ENCODE peak calls at places on chromosome 19, in five cellular contexts. One of them, this sample, is unnamed.

GRCh38 chr19:35369522-35369921 is 1.3 kb upstream of the GPR42 start:
- DNase-seq in foreskin fibroblast: no peak
- DNase-seq in dorsolateral prefrontal cortex: no peak
- DNase-seq in transverse colon: no peak
- DNase-seq in lower leg skin: no peak
- DNase-seq in this sample: no peak

GRCh38 chr19:57935731-57936130 is 529 bp upstream of the ZNF418 start:
- DNase-seq in foreskin fibroblast: no peak
- DNase-seq in dorsolateral prefrontal cortex: no peak
- DNase-seq in transverse colon: no peak
- DNase-seq in lower leg skin: no peak
- DNase-seq in this sample: no peak

GRCh38 chr19:17391371-17392151 is 2.4 kb downstream of the CCDC194 start:
- DNase-seq in foreskin fibroblast: no peak
- DNase-seq in dorsolateral prefrontal cortex: no peak
- DNase-seq in transverse colon: peak
- DNase-seq in lower leg skin: no peak
- DNase-seq in this sample: no peak

GRCh38 chr19:14147797-14148605 is 11.6 kb upstream of the ASF1B start:
- DNase-seq in foreskin fibroblast: peak
- DNase-seq in dorsolateral prefrontal cortex: peak
- DNase-seq in transverse colon: peak
- DNase-seq in lower leg skin: peak
- DNase-seq in this sample: peak

GRCh38 chr19:973726-974563 is 10.2 kb upstream of the WDR18 start:
- DNase-seq in foreskin fibroblast: no peak
- DNase-seq in dorsolateral prefrontal cortex: no peak
- DNase-seq in transverse colon: no peak
- DNase-seq in lower leg skin: no peak
- DNase-seq in this sample: no peak

GRCh38 chr19:15331419-15332310 is 674 bp downstream of the BRD4 start:
- DNase-seq in foreskin fibroblast: peak
- DNase-seq in dorsolateral prefrontal cortex: no peak
- DNase-seq in transverse colon: peak
- DNase-seq in lower leg skin: no peak
- DNase-seq in this sample: peak

GRCh38 chr19:13623686-13624405 is 117.6 kb upstream of the CACNA1A start:
- DNase-seq in foreskin fibroblast: no peak
- DNase-seq in dorsolateral prefrontal cortex: no peak
- DNase-seq in transverse colon: no peak
- DNase-seq in lower leg skin: no peak
- DNase-seq in this sample: no peak

GRCh38 chr19:21149877-21150276 is 8.0 kb downstream of the ZNF431 start:
- DNase-seq in foreskin fibroblast: no peak
- DNase-seq in dorsolateral prefrontal cortex: no peak
- DNase-seq in transverse colon: no peak
- DNase-seq in lower leg skin: no peak
- DNase-seq in this sample: no peak

GRCh38 chr19:16508546-16508945 is 12.4 kb downstream of the C19orf44 start:
- DNase-seq in foreskin fibroblast: no peak
- DNase-seq in dorsolateral prefrontal cortex: no peak
- DNase-seq in transverse colon: no peak
- DNase-seq in lower leg skin: no peak
- DNase-seq in this sample: no peak

GRCh38 chr19:15282311-15282705 is 50.0 kb downstream of the BRD4 start:
- DNase-seq in foreskin fibroblast: no peak
- DNase-seq in dorsolateral prefrontal cortex: no peak
- DNase-seq in transverse colon: no peak
- DNase-seq in lower leg skin: no peak
- DNase-seq in this sample: no peak

GRCh38 chr19:17762505-17763229 is 11.4 kb downstream of the FCHO1 start:
- DNase-seq in foreskin fibroblast: peak
- DNase-seq in dorsolateral prefrontal cortex: peak
- DNase-seq in transverse colon: peak
- DNase-seq in lower leg skin: no peak
- DNase-seq in this sample: peak

GRCh38 chr19:34402074-34402600 is 2.1 kb upstream of the PDCD2L start:
- DNase-seq in foreskin fibroblast: no peak
- DNase-seq in dorsolateral prefrontal cortex: no peak
- DNase-seq in transverse colon: no peak
- DNase-seq in lower leg skin: no peak
- DNase-seq in this sample: no peak

GRCh38 chr19:13099073-13099999 is 3.3 kb downstream of the LYL1 start:
- DNase-seq in foreskin fibroblast: peak
- DNase-seq in dorsolateral prefrontal cortex: peak
- DNase-seq in transverse colon: peak
- DNase-seq in lower leg skin: no peak
- DNase-seq in this sample: peak

GRCh38 chr19:13962738-13963602 is 10.7 kb downstream of the DCAF15 start:
- DNase-seq in foreskin fibroblast: peak
- DNase-seq in dorsolateral prefrontal cortex: no peak
- DNase-seq in transverse colon: no peak
- DNase-seq in lower leg skin: no peak
- DNase-seq in this sample: no peak

GRCh38 chr19:35903550-35904179 is 1.3 kb downstream of the HCST start:
- DNase-seq in foreskin fibroblast: peak
- DNase-seq in dorsolateral prefrontal cortex: peak
- DNase-seq in transverse colon: peak
- DNase-seq in lower leg skin: peak
- DNase-seq in this sample: peak

GRCh38 chr19:55369651-55370304 is 485 bp downstream of the IL11 start:
- DNase-seq in foreskin fibroblast: peak
- DNase-seq in dorsolateral prefrontal cortex: no peak
- DNase-seq in transverse colon: no peak
- DNase-seq in lower leg skin: no peak
- DNase-seq in this sample: peak
- TF ChIP-seq CTCF in foreskin fibroblast: no peak
- TF ChIP-seq CTCF in dorsolateral prefrontal cortex: no peak
- TF ChIP-seq CTCF in transverse colon: no peak
- TF ChIP-seq CTCF in lower leg skin: no peak
- TF ChIP-seq CTCF in this sample: no peak

GRCh38 chr19:29084266-29084665 is 128.7 kb downstream of the UQCRFS1 start:
- DNase-seq in foreskin fibroblast: peak
- DNase-seq in dorsolateral prefrontal cortex: no peak
- DNase-seq in transverse colon: no peak
- DNase-seq in lower leg skin: no peak
- DNase-seq in this sample: peak
- TF ChIP-seq CTCF in foreskin fibroblast: peak
- TF ChIP-seq CTCF in dorsolateral prefrontal cortex: no peak
- TF ChIP-seq CTCF in transverse colon: no peak
- TF ChIP-seq CTCF in lower leg skin: no peak
- TF ChIP-seq CTCF in this sample: peak

GRCh38 chr19:4210166-4210731 is 19.1 kb upstream of the EBI3 start:
- DNase-seq in foreskin fibroblast: no peak
- DNase-seq in dorsolateral prefrontal cortex: no peak
- DNase-seq in transverse colon: no peak
- DNase-seq in lower leg skin: no peak
- DNase-seq in this sample: no peak

GRCh38 chr19:4200940-4201542 is 18.6 kb downstream of the ANKRD24 start:
- DNase-seq in foreskin fibroblast: no peak
- DNase-seq in dorsolateral prefrontal cortex: no peak
- DNase-seq in transverse colon: no peak
- DNase-seq in lower leg skin: no peak
- DNase-seq in this sample: no peak

GRCh38 chr19:4201798-4202197 is 19.3 kb downstream of the ANKRD24 start:
- DNase-seq in foreskin fibroblast: no peak
- DNase-seq in dorsolateral prefrontal cortex: no peak
- DNase-seq in transverse colon: no peak
- DNase-seq in lower leg skin: no peak
- DNase-seq in this sample: no peak

GRCh38 chr19:4208385-4209094 is 20.8 kb upstream of the EBI3 start:
- DNase-seq in foreskin fibroblast: peak
- DNase-seq in dorsolateral prefrontal cortex: no peak
- DNase-seq in transverse colon: peak
- DNase-seq in lower leg skin: no peak
- DNase-seq in this sample: no peak

DNA sequence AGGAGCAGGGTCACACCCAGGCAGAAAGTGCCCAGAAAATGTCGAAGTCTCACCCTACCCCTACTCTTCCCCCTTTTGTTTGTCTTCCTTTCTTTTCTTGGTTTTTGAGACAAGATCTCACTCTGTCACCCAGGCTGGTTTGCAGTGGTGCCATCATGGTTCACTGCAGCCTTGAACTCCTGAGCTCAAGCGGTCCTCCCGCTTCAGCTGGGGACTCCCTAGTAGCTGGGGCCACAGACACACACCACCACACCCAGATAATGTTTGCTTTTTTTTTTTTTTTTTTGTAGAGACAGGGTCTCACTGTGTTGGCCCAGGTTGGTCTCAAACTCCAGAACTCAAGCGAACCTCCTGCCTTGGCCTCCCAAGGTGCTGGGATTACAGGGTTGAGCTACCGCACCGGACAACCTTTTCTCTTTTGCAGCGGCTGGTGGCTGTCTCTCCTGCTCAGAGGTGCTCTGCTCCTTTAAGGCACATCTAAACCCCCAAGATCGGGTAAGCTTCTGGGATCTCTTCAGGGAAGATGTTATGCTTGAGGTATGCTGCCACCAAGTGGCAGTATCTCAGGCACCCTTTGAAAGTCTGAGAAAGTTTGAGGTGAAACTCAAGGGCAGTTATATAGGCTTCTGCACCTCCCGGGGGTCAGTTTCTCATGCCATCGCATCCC is 22.4 kb upstream of the EBI3 start:
- DNase-seq in foreskin fibroblast: peak
- DNase-seq in dorsolateral prefrontal cortex: no peak
- DNase-seq in transverse colon: no peak
- DNase-seq in lower leg skin: no peak
- DNase-seq in this sample: no peak
- TF ChIP-seq CTCF in foreskin fibroblast: peak
- TF ChIP-seq CTCF in dorsolateral prefrontal cortex: no peak
- TF ChIP-seq CTCF in transverse colon: no peak
- TF ChIP-seq CTCF in lower leg skin: no peak
- TF ChIP-seq CTCF in this sample: no peak

GRCh38 chr19:31351212-31352193 is 2.3 kb upstream of the TSHZ3 start:
- DNase-seq in foreskin fibroblast: peak
- DNase-seq in dorsolateral prefrontal cortex: no peak
- DNase-seq in transverse colon: peak
- DNase-seq in lower leg skin: no peak
- DNase-seq in this sample: peak
- TF ChIP-seq CTCF in foreskin fibroblast: no peak
- TF ChIP-seq CTCF in dorsolateral prefrontal cortex: no peak
- TF ChIP-seq CTCF in transverse colon: no peak
- TF ChIP-seq CTCF in lower leg skin: no peak
- TF ChIP-seq CTCF in this sample: no peak

GRCh38 chr19:51926784-51927741 is at the start of gene ZNF613:
- DNase-seq in foreskin fibroblast: peak
- DNase-seq in dorsolateral prefrontal cortex: peak
- DNase-seq in transverse colon: peak
- DNase-seq in lower leg skin: peak
- DNase-seq in this sample: peak
- TF ChIP-seq CTCF in foreskin fibroblast: peak
- TF ChIP-seq CTCF in dorsolateral prefrontal cortex: peak
- TF ChIP-seq CTCF in transverse colon: peak
- TF ChIP-seq CTCF in lower leg skin: no peak
- TF ChIP-seq CTCF in this sample: no peak

GRCh38 chr19:40366697-40367561 is 18.4 kb downstream of the PLD3 start:
- DNase-seq in foreskin fibroblast: no peak
- DNase-seq in dorsolateral prefrontal cortex: peak
- DNase-seq in transverse colon: no peak
- DNase-seq in lower leg skin: no peak
- DNase-seq in this sample: peak
- TF ChIP-seq CTCF in foreskin fibroblast: no peak
- TF ChIP-seq CTCF in dorsolateral prefrontal cortex: peak
- TF ChIP-seq CTCF in transverse colon: no peak
- TF ChIP-seq CTCF in lower leg skin: no peak
- TF ChIP-seq CTCF in this sample: no peak

DNA sequence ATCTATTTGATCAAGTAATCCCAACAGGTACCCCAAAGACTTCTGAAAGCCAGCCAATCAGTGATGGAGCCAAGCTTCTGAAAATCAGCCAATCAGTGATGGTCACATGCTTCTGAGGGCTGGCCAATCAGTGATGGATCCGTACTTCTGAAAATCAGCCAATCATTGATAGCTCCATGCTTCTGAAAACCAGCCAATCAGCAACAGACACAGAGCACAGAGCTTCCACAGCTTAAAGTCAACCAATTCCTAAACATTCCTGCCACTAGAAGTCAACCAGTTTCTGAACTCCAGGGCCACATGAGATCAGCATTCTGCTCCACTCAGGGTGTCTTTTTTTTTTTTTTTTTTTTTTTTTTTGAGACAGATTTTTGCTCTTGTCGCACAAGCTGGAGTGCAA is 8.2 kb upstream of the HSD17B14 start:
- DNase-seq in foreskin fibroblast: peak
- DNase-seq in dorsolateral prefrontal cortex: no peak
- DNase-seq in transverse colon: no peak
- DNase-seq in lower leg skin: no peak
- DNase-seq in this sample: no peak
- TF ChIP-seq CTCF in foreskin fibroblast: no peak
- TF ChIP-seq CTCF in dorsolateral prefrontal cortex: no peak
- TF ChIP-seq CTCF in transverse colon: no peak
- TF ChIP-seq CTCF in lower leg skin: no peak
- TF ChIP-seq CTCF in this sample: no peak

GRCh38 chr19:40285353-40286234 is 449 bp upstream of the AKT2 start:
- DNase-seq in foreskin fibroblast: peak
- DNase-seq in dorsolateral prefrontal cortex: peak
- DNase-seq in transverse colon: peak
- DNase-seq in lower leg skin: peak
- DNase-seq in this sample: peak
- TF ChIP-seq CTCF in foreskin fibroblast: no peak
- TF ChIP-seq CTCF in dorsolateral prefrontal cortex: peak
- TF ChIP-seq CTCF in transverse colon: no peak
- TF ChIP-seq CTCF in lower leg skin: no peak
- TF ChIP-seq CTCF in this sample: no peak

GRCh38 chr19:41701401-41702075 is 6.9 kb upstream of the CEACAM5 start:
- DNase-seq in foreskin fibroblast: no peak
- DNase-seq in dorsolateral prefrontal cortex: no peak
- DNase-seq in transverse colon: peak
- DNase-seq in lower leg skin: no peak
- DNase-seq in this sample: no peak
- TF ChIP-seq CTCF in foreskin fibroblast: no peak
- TF ChIP-seq CTCF in dorsolateral prefrontal cortex: no peak
- TF ChIP-seq CTCF in transverse colon: peak
- TF ChIP-seq CTCF in lower leg skin: no peak
- TF ChIP-seq CTCF in this sample: no peak